ENCODE peak calls at places on chromosomes 12 and 14, in ten cellular contexts. One of them, this sample, is unnamed. For H3K9me3 and H3K4me1, the result is how much of the 10 kb centered on the place peaks cover.

GRCh38 chr12:83462419-83462818 is 775.7 kb downstream of the TMTC2 start:
- DNase-seq in neuronal stem cell: no peak
- DNase-seq in pancreas: no peak
- DNase-seq in uterus: no peak
- DNase-seq in heart left ventricle: no peak
- DNase-seq in CD4-positive, CD25-positive, alpha-beta regulatory T cell: no peak
- DNase-seq in cardiac muscle cell: no peak
- DNase-seq in lung: no peak
- DNase-seq in stomach: no peak
- DNase-seq in right lobe of liver: no peak
- DNase-seq in this sample: no peak

GRCh38 chr12:95605875-95606274 is 54.6 kb upstream of the USP44 start:
- DNase-seq in neuronal stem cell: no peak
- DNase-seq in pancreas: no peak
- DNase-seq in uterus: no peak
- DNase-seq in heart left ventricle: no peak
- DNase-seq in CD4-positive, CD25-positive, alpha-beta regulatory T cell: no peak
- DNase-seq in cardiac muscle cell: no peak
- DNase-seq in lung: no peak
- DNase-seq in stomach: no peak
- DNase-seq in right lobe of liver: no peak
- DNase-seq in this sample: no peak

GRCh38 chr12:10901427-10901826 is 7.9 kb downstream of the TAS2R13 start:
- DNase-seq in neuronal stem cell: no peak
- DNase-seq in pancreas: no peak
- DNase-seq in uterus: no peak
- DNase-seq in heart left ventricle: no peak
- DNase-seq in CD4-positive, CD25-positive, alpha-beta regulatory T cell: no peak
- DNase-seq in cardiac muscle cell: no peak
- DNase-seq in lung: no peak
- DNase-seq in stomach: no peak
- DNase-seq in right lobe of liver: no peak
- DNase-seq in this sample: no peak

GRCh38 chr12:54135621-54136027 is 53.2 kb downstream of the SMUG1 start:
- DNase-seq in neuronal stem cell: peak
- DNase-seq in pancreas: no peak
- DNase-seq in uterus: no peak
- DNase-seq in heart left ventricle: no peak
- DNase-seq in CD4-positive, CD25-positive, alpha-beta regulatory T cell: no peak
- DNase-seq in cardiac muscle cell: peak
- DNase-seq in lung: no peak
- DNase-seq in stomach: peak
- DNase-seq in right lobe of liver: no peak
- DNase-seq in this sample: no peak

GRCh38 chr12:64724201-64724745 is 34.9 kb downstream of the GNS start:
- DNase-seq in neuronal stem cell: no peak
- DNase-seq in pancreas: no peak
- DNase-seq in uterus: no peak
- DNase-seq in heart left ventricle: no peak
- DNase-seq in CD4-positive, CD25-positive, alpha-beta regulatory T cell: no peak
- DNase-seq in cardiac muscle cell: no peak
- DNase-seq in lung: no peak
- DNase-seq in stomach: no peak
- DNase-seq in right lobe of liver: no peak
- DNase-seq in this sample: no peak

GRCh38 chr14:62674833-62675232 is 370.4 kb downstream of the KCNH5 start:
- DNase-seq in neuronal stem cell: no peak
- DNase-seq in pancreas: no peak
- DNase-seq in uterus: no peak
- DNase-seq in heart left ventricle: no peak
- DNase-seq in CD4-positive, CD25-positive, alpha-beta regulatory T cell: no peak
- DNase-seq in cardiac muscle cell: peak
- DNase-seq in lung: peak
- DNase-seq in stomach: no peak
- DNase-seq in right lobe of liver: no peak
- DNase-seq in this sample: no peak

GRCh38 chr12:66270613-66271012 is 31.7 kb upstream of the HELB start:
- DNase-seq in neuronal stem cell: no peak
- DNase-seq in pancreas: no peak
- DNase-seq in uterus: no peak
- DNase-seq in heart left ventricle: no peak
- DNase-seq in CD4-positive, CD25-positive, alpha-beta regulatory T cell: no peak
- DNase-seq in cardiac muscle cell: no peak
- DNase-seq in lung: no peak
- DNase-seq in stomach: no peak
- DNase-seq in right lobe of liver: no peak
- DNase-seq in this sample: no peak

GRCh38 chr14:105168496-105168978 is at the start of gene JAG2:
- DNase-seq in neuronal stem cell: peak
- DNase-seq in pancreas: peak
- DNase-seq in uterus: no peak
- DNase-seq in heart left ventricle: peak
- DNase-seq in CD4-positive, CD25-positive, alpha-beta regulatory T cell: peak
- DNase-seq in cardiac muscle cell: peak
- DNase-seq in lung: peak
- DNase-seq in stomach: peak
- DNase-seq in right lobe of liver: no peak
- DNase-seq in this sample: no peak

GRCh38 chr14:80477388-80478160 is 266.3 kb upstream of the DIO2 start:
- DNase-seq in neuronal stem cell: no peak
- DNase-seq in pancreas: no peak
- DNase-seq in uterus: no peak
- DNase-seq in heart left ventricle: no peak
- DNase-seq in CD4-positive, CD25-positive, alpha-beta regulatory T cell: no peak
- DNase-seq in cardiac muscle cell: no peak
- DNase-seq in lung: no peak
- DNase-seq in stomach: no peak
- DNase-seq in right lobe of liver: no peak
- DNase-seq in this sample: no peak

GRCh38 chr14:105493921-105494605 is 3.0 kb downstream of the TEDC1 start:
- DNase-seq in neuronal stem cell: no peak
- DNase-seq in pancreas: peak
- DNase-seq in uterus: peak
- DNase-seq in heart left ventricle: no peak
- DNase-seq in CD4-positive, CD25-positive, alpha-beta regulatory T cell: no peak
- DNase-seq in cardiac muscle cell: no peak
- DNase-seq in lung: no peak
- DNase-seq in stomach: no peak
- DNase-seq in right lobe of liver: peak
- DNase-seq in this sample: no peak

GRCh38 chr12:109594566-109595317 is 21.1 kb downstream of the MVK start:
- DNase-seq in neuronal stem cell: no peak
- DNase-seq in pancreas: no peak
- DNase-seq in uterus: no peak
- DNase-seq in heart left ventricle: no peak
- DNase-seq in CD4-positive, CD25-positive, alpha-beta regulatory T cell: no peak
- DNase-seq in cardiac muscle cell: no peak
- DNase-seq in lung: no peak
- DNase-seq in stomach: no peak
- DNase-seq in right lobe of liver: no peak
- DNase-seq in this sample: no peak

GRCh38 chr14:96088131-96088880 is 49.1 kb downstream of the C14orf132 start:
- DNase-seq in neuronal stem cell: no peak
- DNase-seq in pancreas: no peak
- DNase-seq in uterus: no peak
- DNase-seq in heart left ventricle: no peak
- DNase-seq in CD4-positive, CD25-positive, alpha-beta regulatory T cell: no peak
- DNase-seq in cardiac muscle cell: no peak
- DNase-seq in lung: no peak
- DNase-seq in stomach: no peak
- DNase-seq in right lobe of liver: peak
- DNase-seq in this sample: no peak

GRCh38 chr14:99809864-99810854 is 16.9 kb downstream of the EML1 start:
- DNase-seq in neuronal stem cell: no peak
- DNase-seq in pancreas: peak
- DNase-seq in uterus: peak
- DNase-seq in heart left ventricle: peak
- DNase-seq in CD4-positive, CD25-positive, alpha-beta regulatory T cell: no peak
- DNase-seq in cardiac muscle cell: no peak
- DNase-seq in lung: no peak
- DNase-seq in stomach: peak
- DNase-seq in right lobe of liver: no peak
- DNase-seq in this sample: no peak

GRCh38 chr14:33030406-33030805 is 91.7 kb downstream of the NPAS3 start:
- DNase-seq in neuronal stem cell: no peak
- DNase-seq in pancreas: no peak
- DNase-seq in uterus: no peak
- DNase-seq in heart left ventricle: no peak
- DNase-seq in CD4-positive, CD25-positive, alpha-beta regulatory T cell: no peak
- DNase-seq in cardiac muscle cell: no peak
- DNase-seq in lung: no peak
- DNase-seq in stomach: no peak
- DNase-seq in right lobe of liver: no peak
- DNase-seq in this sample: no peak

GRCh38 chr12:73612571-73612970 is 925.1 kb upstream of the ATXN7L3B start:
- DNase-seq in neuronal stem cell: no peak
- DNase-seq in pancreas: no peak
- DNase-seq in uterus: no peak
- DNase-seq in heart left ventricle: no peak
- DNase-seq in CD4-positive, CD25-positive, alpha-beta regulatory T cell: no peak
- DNase-seq in cardiac muscle cell: peak
- DNase-seq in lung: no peak
- DNase-seq in stomach: no peak
- DNase-seq in right lobe of liver: no peak
- DNase-seq in this sample: no peak

GRCh38 chr12:103373088-103373523 is 122.7 kb downstream of the C12orf42 start:
- DNase-seq in neuronal stem cell: no peak
- DNase-seq in pancreas: no peak
- DNase-seq in uterus: no peak
- DNase-seq in heart left ventricle: no peak
- DNase-seq in CD4-positive, CD25-positive, alpha-beta regulatory T cell: no peak
- DNase-seq in cardiac muscle cell: no peak
- DNase-seq in lung: peak
- DNase-seq in stomach: peak
- DNase-seq in right lobe of liver: no peak
- DNase-seq in this sample: no peak

GRCh38 chr14:92680781-92681650 is 67.4 kb downstream of the LGMN start:
- DNase-seq in neuronal stem cell: peak
- DNase-seq in pancreas: peak
- DNase-seq in uterus: peak
- DNase-seq in heart left ventricle: peak
- DNase-seq in CD4-positive, CD25-positive, alpha-beta regulatory T cell: peak
- DNase-seq in cardiac muscle cell: peak
- DNase-seq in lung: peak
- DNase-seq in stomach: peak
- DNase-seq in right lobe of liver: peak
- DNase-seq in this sample: no peak
- H3K9me3 ChIP-seq in neuronal stem cell: under half
- H3K9me3 ChIP-seq in pancreas: under half
- H3K9me3 ChIP-seq in uterus: under half
- H3K9me3 ChIP-seq in heart left ventricle: under half
- H3K9me3 ChIP-seq in CD4-positive, CD25-positive, alpha-beta regulatory T cell: under half
- H3K9me3 ChIP-seq in cardiac muscle cell: under half
- H3K9me3 ChIP-seq in lung: under half
- H3K9me3 ChIP-seq in stomach: under half
- H3K9me3 ChIP-seq in right lobe of liver: under half
- H3K9me3 ChIP-seq in this sample: under half

DNA sequence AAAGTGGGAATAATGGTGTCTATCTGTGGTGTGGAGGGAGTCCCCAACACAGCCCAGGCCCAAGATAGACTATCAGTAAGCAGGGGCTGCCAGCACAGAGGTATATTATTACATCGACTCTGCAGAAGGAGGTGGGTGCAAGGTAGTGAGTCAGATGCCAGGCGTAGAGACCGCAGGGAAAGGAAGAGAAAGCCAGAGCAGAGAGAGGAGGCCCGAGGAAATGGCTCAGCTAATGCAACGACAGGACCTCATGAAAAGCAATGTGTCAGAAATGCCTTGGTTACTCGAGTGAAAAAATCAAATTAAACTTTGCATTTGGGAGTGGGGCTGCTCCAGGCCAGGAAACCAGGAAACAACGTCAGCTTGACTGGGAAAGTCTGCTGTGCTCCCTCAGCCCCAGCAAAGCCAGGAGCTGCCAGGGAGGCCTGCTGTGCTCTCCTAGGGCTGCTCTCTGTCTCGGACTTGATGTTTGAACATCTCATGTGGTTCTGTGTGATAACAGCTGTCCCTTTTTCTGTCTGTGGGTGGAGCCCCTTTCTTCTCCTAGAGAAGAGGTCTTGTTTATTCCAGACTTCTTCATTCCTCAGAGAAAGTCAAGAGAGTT is 173.3 kb downstream of the SUDS3 start:
- DNase-seq in neuronal stem cell: no peak
- DNase-seq in pancreas: no peak
- DNase-seq in uterus: no peak
- DNase-seq in heart left ventricle: no peak
- DNase-seq in CD4-positive, CD25-positive, alpha-beta regulatory T cell: no peak
- DNase-seq in cardiac muscle cell: no peak
- DNase-seq in lung: no peak
- DNase-seq in stomach: no peak
- DNase-seq in right lobe of liver: no peak
- DNase-seq in this sample: no peak
- H3K4me1 ChIP-seq in neuronal stem cell: under half
- H3K4me1 ChIP-seq in pancreas: under half
- H3K4me1 ChIP-seq in uterus: under half
- H3K4me1 ChIP-seq in heart left ventricle: under half
- H3K4me1 ChIP-seq in CD4-positive, CD25-positive, alpha-beta regulatory T cell: under half
- H3K4me1 ChIP-seq in cardiac muscle cell: under half
- H3K4me1 ChIP-seq in lung: under half
- H3K4me1 ChIP-seq in stomach: under half
- H3K4me1 ChIP-seq in right lobe of liver: under half
- H3K4me1 ChIP-seq in this sample: under half

GRCh38 chr12:5809586-5809985 is 135.5 kb downstream of the ANO2 start:
- DNase-seq in neuronal stem cell: no peak
- DNase-seq in pancreas: no peak
- DNase-seq in uterus: no peak
- DNase-seq in heart left ventricle: no peak
- DNase-seq in CD4-positive, CD25-positive, alpha-beta regulatory T cell: no peak
- DNase-seq in cardiac muscle cell: no peak
- DNase-seq in lung: no peak
- DNase-seq in stomach: no peak
- DNase-seq in right lobe of liver: no peak
- DNase-seq in this sample: no peak
- H3K27ac ChIP-seq in neuronal stem cell: no peak
- H3K27ac ChIP-seq in pancreas: no peak
- H3K27ac ChIP-seq in uterus: no peak
- H3K27ac ChIP-seq in heart left ventricle: no peak
- H3K27ac ChIP-seq in CD4-positive, CD25-positive, alpha-beta regulatory T cell: no peak
- H3K27ac ChIP-seq in cardiac muscle cell: no peak
- H3K27ac ChIP-seq in lung: no peak
- H3K27ac ChIP-seq in stomach: no peak
- H3K27ac ChIP-seq in right lobe of liver: no peak
- H3K27ac ChIP-seq in this sample: no peak

DNA sequence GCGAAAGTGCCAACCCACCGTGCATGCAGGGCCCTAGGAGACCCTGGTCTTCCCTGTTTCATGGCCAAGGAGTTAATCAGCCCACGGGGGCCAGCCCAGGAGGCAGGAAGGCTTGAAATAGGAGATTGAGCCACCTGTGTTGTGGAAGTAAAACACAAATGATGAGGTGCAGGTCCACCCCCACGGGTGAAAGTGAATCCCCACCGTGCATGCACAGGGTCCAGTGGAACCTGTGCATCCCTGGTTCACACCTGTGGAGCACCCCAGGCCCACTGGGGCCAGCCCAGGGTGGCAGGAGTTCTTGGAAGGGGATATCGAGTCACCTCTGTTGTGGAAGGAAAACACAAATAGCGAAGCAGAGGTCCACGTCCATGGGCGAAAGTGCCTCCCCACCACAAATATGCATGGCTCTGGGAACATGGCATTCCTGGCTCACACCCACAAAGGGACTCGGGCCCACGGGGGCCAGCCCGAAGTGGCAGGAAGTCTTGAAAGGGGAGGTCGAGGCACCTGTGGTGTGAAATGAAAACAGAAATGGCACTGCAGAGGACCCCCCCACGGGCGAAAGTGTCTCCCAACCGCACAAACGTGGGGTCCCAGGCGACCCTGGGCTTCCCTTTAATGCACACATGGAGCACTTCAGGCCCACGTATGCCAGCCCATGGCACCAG is 381.5 kb downstream of the ALG10 start:
- DNase-seq in neuronal stem cell: no peak
- DNase-seq in pancreas: peak
- DNase-seq in uterus: peak
- DNase-seq in heart left ventricle: peak
- DNase-seq in CD4-positive, CD25-positive, alpha-beta regulatory T cell: no peak
- DNase-seq in cardiac muscle cell: no peak
- DNase-seq in lung: peak
- DNase-seq in stomach: peak
- DNase-seq in right lobe of liver: peak
- DNase-seq in this sample: no peak
- H3K9me3 ChIP-seq in neuronal stem cell: under half
- H3K9me3 ChIP-seq in pancreas: under half
- H3K9me3 ChIP-seq in uterus: under half
- H3K9me3 ChIP-seq in heart left ventricle: under half
- H3K9me3 ChIP-seq in CD4-positive, CD25-positive, alpha-beta regulatory T cell: half or more
- H3K9me3 ChIP-seq in cardiac muscle cell: under half
- H3K9me3 ChIP-seq in lung: under half
- H3K9me3 ChIP-seq in stomach: half or more
- H3K9me3 ChIP-seq in right lobe of liver: under half
- H3K9me3 ChIP-seq in this sample: half or more